ENCODE peak calls at places on chromosomes 11 and 22, in six cellular contexts. N is uterus, D is psoas muscle, Q is left lung, O is brain microvascular endothelial cell, H is GM12865. S is an unnamed sample.

GRCh38 chr11:47259178-47259977 is 1.6 kb downstream of the NR1H3 start:
- DNase-seq in N (no peak), D (peak; percentile 54), Q (no peak), O (no peak), H (peak; percentile 33), S (no peak)

GRCh38 chr11:82988936-82989627 is 82.6 kb downstream of the RAB30 start:
- DNase-seq in N (no peak), D (no peak), Q (no peak), O (no peak), H (no peak), S (no peak)

GRCh38 chr22:37816543-37817180 is 6.5 kb upstream of the GALR3 start:
- DNase-seq in N (no peak), D (no peak), Q (no peak), O (no peak), H (no peak), S (no peak)

GRCh38 chr11:112357488-112357887 is 96.8 kb upstream of the PLET1 start:
- DNase-seq in N (no peak), D (no peak), Q (no peak), O (no peak), H (no peak), S (no peak)

GRCh38 chr11:119108151-119108856 is 1.2 kb downstream of the C2CD2L start:
- DNase-seq in N (no peak), D (no peak), Q (no peak), O (no peak), H (peak; percentile 58), S (no peak)

GRCh38 chr11:127003260-127003981 is 2.9 kb upstream of the KIRREL3 start:
- DNase-seq in N (no peak), D (no peak), Q (no peak), O (no peak), H (peak; percentile 19), S (no peak)

GRCh38 chr11:77203901-77204755 is 76.1 kb downstream of the MYO7A start:
- DNase-seq in N (peak; percentile 10), D (no peak), Q (peak; percentile 28), O (no peak), H (no peak), S (no peak)

GRCh38 chr22:29811377-29811776 is 26.7 kb downstream of the ASCC2 start:
- DNase-seq in N (no peak), D (no peak), Q (peak; percentile 74), O (no peak), H (no peak), S (no peak)

GRCh38 chr22:46998346-46998745 is 235.9 kb downstream of the TBC1D22A start:
- DNase-seq in N (no peak), D (no peak), Q (no peak), O (no peak), H (no peak), S (no peak)

GRCh38 chr11:22337571-22338464 is at the start of gene SLC17A6:
- DNase-seq in N (no peak), D (no peak), Q (no peak), O (peak; percentile 7), H (peak; percentile 37), S (peak; percentile 13)

GRCh38 chr11:61273151-61274078 is 21.7 kb downstream of the VWCE start:
- DNase-seq in N (no peak), D (no peak), Q (peak; percentile 83), O (no peak), H (no peak), S (no peak)

GRCh38 chr11:74696488-74696887 is 34.7 kb downstream of the CHRDL2 start:
- DNase-seq in N (no peak), D (no peak), Q (no peak), O (no peak), H (no peak), S (no peak)

GRCh38 chr22:48198489-48199459 is 1436.3 kb downstream of the TBC1D22A start:
- DNase-seq in N (no peak), D (no peak), Q (no peak), O (no peak), H (no peak), S (no peak)

GRCh38 chr11:1484716-1485503 is 1.7 kb downstream of the MOB2 start:
- DNase-seq in N (no peak), D (peak; percentile 57), Q (no peak), O (no peak), H (no peak), S (no peak)

GRCh38 chr11:46741600-46742484 is 22.8 kb downstream of the F2 start:
- DNase-seq in N (no peak), D (no peak), Q (no peak), O (no peak), H (no peak), S (no peak)

GRCh38 chr22:46517255-46517761 is 20.1 kb downstream of the CELSR1 start:
- DNase-seq in N (no peak), D (no peak), Q (no peak), O (no peak), H (no peak), S (no peak)

GRCh38 chr11:104653011-104653806 is 245.1 kb downstream of the CASP12 start:
- DNase-seq in N (no peak), D (no peak), Q (no peak), O (peak; percentile 10), H (peak; percentile 0), S (no peak)

GRCh38 chr11:10926801-10927200 is 68.9 kb upstream of the ZBED5 start:
- DNase-seq in N (no peak), D (no peak), Q (no peak), O (peak; percentile 6), H (no peak), S (no peak)

GRCh38 chr11:80533463-80533862 is 1092.6 kb upstream of the TENM4 start:
- DNase-seq in N (no peak), D (no peak), Q (no peak), O (no peak), H (no peak), S (no peak)

GRCh38 chr22:29907753-29908515 is 25.0 kb downstream of the MTMR3 start:
- DNase-seq in N (peak; percentile 65), D (peak; percentile 90), Q (peak; percentile 76), O (peak; percentile 97), H (peak; percentile 4), S (peak; percentile 99)

GRCh38 chr11:112958670-112959069 is 2.5 kb upstream of the NCAM1 start:
- DNase-seq in N (no peak), D (no peak), Q (no peak), O (no peak), H (no peak), S (no peak)

GRCh38 chr22:46726066-46726985 is 11.7 kb downstream of the CERK start:
- DNase-seq in N (no peak), D (no peak), Q (no peak), O (no peak), H (no peak), S (no peak)

GRCh38 chr11:45280449-45280848 is 5.7 kb downstream of the SYT13 start:
- DNase-seq in N (no peak), D (no peak), Q (no peak), O (peak; percentile 39), H (no peak), S (no peak)

GRCh38 chr11:24588075-24588474 is 91.2 kb downstream of the LUZP2 start:
- DNase-seq in N (no peak), D (no peak), Q (no peak), O (no peak), H (no peak), S (peak; percentile 5)

GRCh38 chr11:73376803-73377629 is 817 bp downstream of the RELT start:
- DNase-seq in N (peak; percentile 58), D (peak; percentile 85), Q (peak; percentile 76), O (peak; percentile 66), H (peak; percentile 91), S (no peak)

GRCh38 chr22:33544707-33545106 is 375.6 kb downstream of the LARGE1 start:
- DNase-seq in N (no peak), D (no peak), Q (no peak), O (peak; percentile 67), H (peak; percentile 14), S (no peak)

GRCh38 chr11:123338997-123339752 is 90.9 kb upstream of the GRAMD1B start:
- DNase-seq in N (no peak), D (no peak), Q (no peak), O (no peak), H (no peak), S (no peak)

GRCh38 chr11:86698634-86699033 is 26.2 kb upstream of the ME3 start:
- DNase-seq in N (no peak), D (no peak), Q (no peak), O (no peak), H (no peak), S (peak; percentile 43)

GRCh38 chr11:120055646-120056045 is 82.3 kb downstream of the TRIM29 start:
- DNase-seq in N (no peak), D (no peak), Q (no peak), O (no peak), H (no peak), S (peak; percentile 38)

DNA sequence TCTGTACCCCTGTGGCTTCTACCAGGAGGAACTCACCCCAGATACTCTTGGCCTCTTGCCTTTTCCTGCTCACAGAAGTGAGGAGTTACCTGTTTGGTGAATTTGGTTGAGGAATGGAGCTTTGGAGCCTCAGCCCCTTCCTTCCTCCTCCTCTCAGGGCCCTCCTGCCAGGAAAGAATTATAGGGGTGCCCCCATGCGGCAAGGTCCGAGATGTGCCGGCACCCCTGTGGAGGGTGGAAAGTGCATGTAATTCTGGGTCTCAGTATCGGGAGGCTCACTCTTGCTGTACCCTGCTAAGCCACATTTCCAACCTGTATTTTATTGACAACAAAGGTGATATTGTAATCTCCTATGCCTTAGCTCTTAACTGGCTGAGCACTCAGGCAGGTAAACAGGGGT is 13.7 kb upstream of the IGSF22 start:
- DNase-seq in N (no peak), D (no peak), Q (no peak), O (no peak), H (no peak), S (no peak)
- TF ChIP-seq CTCF in N (no peak), D (no peak), Q (no peak), O (no peak), H (no peak), S (no peak)

DNA sequence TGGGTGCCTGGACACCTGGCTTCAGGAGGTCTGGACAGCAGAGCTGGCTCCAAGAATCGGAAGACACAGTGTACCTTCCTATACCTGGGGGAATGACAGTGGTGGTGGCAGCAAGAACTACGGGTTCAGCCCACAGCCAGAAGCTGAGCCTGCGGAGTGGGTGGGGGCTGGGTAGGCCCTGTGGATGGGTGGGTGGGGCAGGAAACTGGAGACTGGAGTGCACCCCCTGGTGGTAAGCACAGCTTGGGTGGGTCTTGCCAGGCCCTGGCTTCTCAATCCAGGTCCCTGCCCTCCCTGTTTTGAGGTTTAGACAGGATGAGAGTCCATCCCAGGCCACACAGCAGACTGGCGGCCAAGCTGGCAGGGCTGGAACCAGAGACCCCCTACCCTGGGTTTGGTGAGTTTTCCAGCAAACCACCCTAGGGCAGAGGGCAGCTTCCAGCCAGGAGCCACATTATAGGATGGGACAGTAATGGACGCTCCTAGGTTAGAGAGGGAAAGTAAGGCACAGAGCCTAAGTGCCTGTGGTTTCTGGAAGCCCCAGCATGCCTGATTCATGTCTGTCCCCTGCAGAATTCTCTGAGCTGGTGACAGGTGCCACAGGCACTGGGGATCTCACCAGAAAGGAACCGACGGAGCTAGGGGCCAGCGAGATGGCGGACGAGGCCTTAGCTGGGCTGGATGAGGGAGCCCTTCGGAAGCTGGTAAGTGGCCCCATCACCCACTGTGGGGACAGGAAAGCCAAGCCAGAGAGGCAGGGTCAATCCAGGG is 1.7 kb downstream of the SMTN start:
- DNase-seq in N (peak; percentile 81), D (peak; percentile 83), Q (peak; percentile 68), O (peak; percentile 70), H (peak; percentile 41), S (no peak)
- H3K4me3 ChIP-seq in N (peak overlapping the region; percentile 98), D (peak overlapping the region; percentile 89), Q (peak overlapping the region; percentile 77), O (peak overlapping the region; percentile 97), H (no peak overlapping the region), S (peak overlapping the region; percentile 61)

GRCh38 chr22:41688365-41689211 is at the start of gene SNU13:
- DNase-seq in N (peak; percentile 91), D (peak; percentile 96), Q (peak; percentile 94), O (peak; percentile 84), H (peak; percentile 95), S (peak; percentile 82)
- TF ChIP-seq CTCF in N (peak; percentile 44), D (no peak), Q (no peak), O (peak; percentile 17), H (no peak), S (peak; percentile 3)

GRCh38 chr11:70825893-70826540 is 426.4 kb downstream of the SHANK2 start:
- DNase-seq in N (no peak), D (no peak), Q (no peak), O (no peak), H (no peak), S (no peak)
- H3K4me3 ChIP-seq in N (no peak overlapping the region), D (peak overlapping the region; percentile 10), Q (no peak overlapping the region), O (no peak overlapping the region), H (no peak overlapping the region), S (no peak overlapping the region)

S was measured in astrocyte of the cerebellum.